ENCODE peak calls at places on chromosome 21, in seven cellular contexts. U is HTR-8/SVneo; P is heart left ventricle; H is NCI-H460; V is H54; Y is endothelial cell; Q is CD4-positive, CD25-positive, alpha-beta regulatory T cell. T is an unnamed sample.

GRCh38 chr21:42233067-42233981 is 14.4 kb downstream of the ABCG1 start:
- DNase-seq in H (peak), Y (peak), U (no peak), Q (peak), P (peak), V (no peak), T (peak)

GRCh38 chr21:21146587-21147373 is 148.6 kb downstream of the NCAM2 start:
- DNase-seq in P (no peak), Y (no peak), Q (no peak), V (no peak), U (no peak), H (no peak), T (no peak)

GRCh38 chr21:41507521-41508414 is at the start of gene TMPRSS2:
- DNase-seq in Q (no peak), U (no peak), V (no peak), H (no peak), P (no peak), Y (peak), T (peak)

GRCh38 chr21:21845901-21846396 is 847.7 kb downstream of the NCAM2 start:
- DNase-seq in V (no peak), P (no peak), Y (no peak), Q (no peak), U (no peak), H (no peak), T (no peak)

GRCh38 chr21:45296638-45297037 is 8.9 kb upstream of the POFUT2 start:
- DNase-seq in H (no peak), Y (no peak), P (no peak), U (no peak), V (no peak), Q (no peak), T (no peak)

GRCh38 chr21:26437326-26438009 is 135.6 kb downstream of the CYYR1 start:
- DNase-seq in Y (no peak), U (no peak), V (no peak), Q (no peak), H (no peak), P (no peak), T (no peak)

GRCh38 chr21:34722684-34723300 is 54.0 kb downstream of the CLIC6 start:
- DNase-seq in P (no peak), Y (peak), U (peak), V (no peak), H (no peak), Q (peak), T (no peak)

GRCh38 chr21:39633770-39634181 is 21.0 kb downstream of the B3GALT5 start:
- DNase-seq in H (no peak), Q (no peak), P (no peak), Y (no peak), U (peak), V (peak), T (no peak)

GRCh38 chr21:17466166-17466565 is 46.7 kb upstream of the CXADR start:
- DNase-seq in P (no peak), V (no peak), U (no peak), Y (no peak), H (no peak), Q (no peak), T (no peak)

GRCh38 chr21:34771512-34772028 is 102.8 kb downstream of the CLIC6 start:
- DNase-seq in V (no peak), U (peak), Y (no peak), Q (no peak), H (peak), P (no peak), T (no peak)

GRCh38 chr21:32726742-32727477 is 903 bp downstream of the SYNJ1 start:
- DNase-seq in P (peak), H (no peak), U (peak), V (peak), Y (peak), Q (peak), T (peak)

GRCh38 chr21:32581732-32582131 is 3.6 kb downstream of the TCP10L start:
- DNase-seq in H (no peak), U (no peak), P (no peak), V (no peak), Q (no peak), Y (no peak), T (no peak)

GRCh38 chr21:46622226-46622625 is 13.2 kb upstream of the PRMT2 start:
- DNase-seq in U (no peak), Q (peak), V (no peak), P (peak), H (no peak), Y (peak), T (peak)

GRCh38 chr21:14453339-14453738 is 70.4 kb upstream of the HSPA13 start:
- DNase-seq in U (no peak), Q (no peak), P (no peak), V (no peak), H (no peak), Y (no peak), T (no peak)

GRCh38 chr21:42175110-42175710 is 43.7 kb upstream of the ABCG1 start:
- DNase-seq in P (no peak), Q (no peak), U (no peak), V (no peak), Y (no peak), H (no peak), T (no peak)

GRCh38 chr21:37620401-37620800 is 253.8 kb downstream of the DYRK1A start:
- DNase-seq in Y (no peak), H (no peak), V (no peak), P (no peak), Q (no peak), U (no peak), T (no peak)

GRCh38 chr21:43692949-43693348 is 26.0 kb upstream of the PDXK start:
- DNase-seq in Y (no peak), V (no peak), U (no peak), Q (no peak), H (no peak), P (no peak), T (peak)

GRCh38 chr21:41730399-41730798 is 36.5 kb downstream of the RIPK4 start:
- DNase-seq in H (no peak), Q (no peak), V (no peak), Y (no peak), U (no peak), P (no peak), T (no peak)

GRCh38 chr21:42544544-42544943 is 30.9 kb downstream of the SLC37A1 start:
- DNase-seq in P (no peak), Q (no peak), U (no peak), H (no peak), Y (no peak), V (no peak), T (no peak)

GRCh38 chr21:35350965-35351364 is 301.9 kb upstream of the RUNX1 start:
- DNase-seq in Q (no peak), H (no peak), U (no peak), V (no peak), P (no peak), Y (no peak), T (no peak)

GRCh38 chr21:38954450-38955059 is 148.8 kb downstream of the ETS2 start:
- DNase-seq in P (no peak), H (no peak), U (no peak), Y (no peak), Q (no peak), V (no peak), T (no peak)

GRCh38 chr21:39807738-39808137 is 59.5 kb upstream of the PCP4 start:
- DNase-seq in U (no peak), Q (no peak), P (no peak), Y (no peak), H (no peak), V (no peak), T (no peak)

GRCh38 chr21:42160950-42161225 is 58.1 kb upstream of the ABCG1 start:
- DNase-seq in Q (no peak), V (no peak), U (no peak), Y (no peak), P (no peak), H (no peak), T (no peak)

GRCh38 chr21:43269461-43269860 is 100.7 kb downstream of the CRYAA start:
- DNase-seq in Y (peak), V (no peak), Q (peak), U (no peak), H (no peak), P (no peak), T (no peak)

GRCh38 chr21:39661121-39661520 is 48.4 kb downstream of the B3GALT5 start:
- DNase-seq in Q (no peak), V (no peak), U (no peak), Y (no peak), P (no peak), H (no peak), T (no peak)

GRCh38 chr21:34724131-34724856 is 55.5 kb downstream of the CLIC6 start:
- DNase-seq in Y (no peak), V (no peak), H (no peak), Q (no peak), U (no peak), P (no peak), T (peak)

GRCh38 chr21:15211491-15212133 is 146.8 kb upstream of the NRIP1 start:
- DNase-seq in P (no peak), Y (no peak), V (no peak), Q (no peak), H (no peak), U (no peak), T (no peak)

GRCh38 chr21:45405819-45406762 is 1.1 kb downstream of the COL18A1 start:
- DNase-seq in Q (no peak), Y (peak), P (no peak), U (peak), H (no peak), V (peak), T (peak)

GRCh38 chr21:29538115-29538514 is 239.4 kb downstream of the BACH1 start:
- DNase-seq in Y (no peak), H (no peak), Q (no peak), P (no peak), U (no peak), V (no peak), T (no peak)

T was measured in pancreas.